ENCODE peak calls at places on chromosomes 16 and 17, in four cellular contexts. One of them, this sample, is unnamed.

GRCh38 chr16:68275611-68276191 is 11.4 kb downstream of the SLC7A6 start:
- DNase-seq in T follicular helper cell: peak; percentile 37
- DNase-seq in T-helper 9 cell: peak; percentile 33
- DNase-seq in stimulated activated CD8-positive, alpha-beta memory T cell treated with anti-CD3 and anti-CD28 coated beads, Interleukin-15, amount 100 ng/mL, for 1 hour: no peak
- DNase-seq in this sample: peak; percentile 35

GRCh38 chr16:74817851-74818250 is 43.2 kb upstream of the FA2H start:
- DNase-seq in T follicular helper cell: no peak
- DNase-seq in T-helper 9 cell: no peak
- DNase-seq in stimulated activated CD8-positive, alpha-beta memory T cell treated with anti-CD3 and anti-CD28 coated beads, Interleukin-15, amount 100 ng/mL, for 1 hour: no peak
- DNase-seq in this sample: no peak

GRCh38 chr17:42979511-42980273 is at the start of gene PTGES3L:
- DNase-seq in T follicular helper cell: no peak
- DNase-seq in T-helper 9 cell: no peak
- DNase-seq in stimulated activated CD8-positive, alpha-beta memory T cell treated with anti-CD3 and anti-CD28 coated beads, Interleukin-15, amount 100 ng/mL, for 1 hour: no peak
- DNase-seq in this sample: no peak

GRCh38 chr17:68868708-68869107 is 86.5 kb downstream of the ABCA8 start:
- DNase-seq in T follicular helper cell: no peak
- DNase-seq in T-helper 9 cell: no peak
- DNase-seq in stimulated activated CD8-positive, alpha-beta memory T cell treated with anti-CD3 and anti-CD28 coated beads, Interleukin-15, amount 100 ng/mL, for 1 hour: no peak
- DNase-seq in this sample: no peak

GRCh38 chr17:46783031-46783593 is 35.4 kb downstream of the WNT3 start:
- DNase-seq in T follicular helper cell: no peak
- DNase-seq in T-helper 9 cell: no peak
- DNase-seq in stimulated activated CD8-positive, alpha-beta memory T cell treated with anti-CD3 and anti-CD28 coated beads, Interleukin-15, amount 100 ng/mL, for 1 hour: no peak
- DNase-seq in this sample: no peak

GRCh38 chr17:43849116-43849515 is 2.1 kb downstream of the CD300LG start:
- DNase-seq in T follicular helper cell: no peak
- DNase-seq in T-helper 9 cell: no peak
- DNase-seq in stimulated activated CD8-positive, alpha-beta memory T cell treated with anti-CD3 and anti-CD28 coated beads, Interleukin-15, amount 100 ng/mL, for 1 hour: no peak
- DNase-seq in this sample: no peak

GRCh38 chr16:11609474-11610120 is 22.9 kb upstream of the LITAF start:
- DNase-seq in T follicular helper cell: no peak
- DNase-seq in T-helper 9 cell: no peak
- DNase-seq in stimulated activated CD8-positive, alpha-beta memory T cell treated with anti-CD3 and anti-CD28 coated beads, Interleukin-15, amount 100 ng/mL, for 1 hour: no peak
- DNase-seq in this sample: no peak

GRCh38 chr16:30941600-30942420 is 7.1 kb upstream of the ORAI3 start:
- DNase-seq in T follicular helper cell: peak; percentile 30
- DNase-seq in T-helper 9 cell: peak; percentile 50
- DNase-seq in stimulated activated CD8-positive, alpha-beta memory T cell treated with anti-CD3 and anti-CD28 coated beads, Interleukin-15, amount 100 ng/mL, for 1 hour: peak; percentile 31
- DNase-seq in this sample: peak; percentile 43

GRCh38 chr16:64365448-64365858 is 756.4 kb downstream of the CDH11 start:
- DNase-seq in T follicular helper cell: no peak
- DNase-seq in T-helper 9 cell: no peak
- DNase-seq in stimulated activated CD8-positive, alpha-beta memory T cell treated with anti-CD3 and anti-CD28 coated beads, Interleukin-15, amount 100 ng/mL, for 1 hour: no peak
- DNase-seq in this sample: no peak

GRCh38 chr16:53785044-53785443 is 81.1 kb downstream of the FTO start:
- DNase-seq in T follicular helper cell: no peak
- DNase-seq in T-helper 9 cell: no peak
- DNase-seq in stimulated activated CD8-positive, alpha-beta memory T cell treated with anti-CD3 and anti-CD28 coated beads, Interleukin-15, amount 100 ng/mL, for 1 hour: no peak
- DNase-seq in this sample: no peak

GRCh38 chr17:70552230-70552981 is 383.1 kb downstream of the KCNJ2 start:
- DNase-seq in T follicular helper cell: no peak
- DNase-seq in T-helper 9 cell: no peak
- DNase-seq in stimulated activated CD8-positive, alpha-beta memory T cell treated with anti-CD3 and anti-CD28 coated beads, Interleukin-15, amount 100 ng/mL, for 1 hour: no peak
- DNase-seq in this sample: no peak

GRCh38 chr17:3877220-3877619 is 15.6 kb downstream of the CAMKK1 start:
- DNase-seq in T follicular helper cell: no peak
- DNase-seq in T-helper 9 cell: no peak
- DNase-seq in stimulated activated CD8-positive, alpha-beta memory T cell treated with anti-CD3 and anti-CD28 coated beads, Interleukin-15, amount 100 ng/mL, for 1 hour: no peak
- DNase-seq in this sample: no peak

GRCh38 chr16:67445126-67445426 is 14.2 kb downstream of the HSD11B2 start:
- DNase-seq in T follicular helper cell: no peak
- DNase-seq in T-helper 9 cell: no peak
- DNase-seq in stimulated activated CD8-positive, alpha-beta memory T cell treated with anti-CD3 and anti-CD28 coated beads, Interleukin-15, amount 100 ng/mL, for 1 hour: no peak
- DNase-seq in this sample: no peak

GRCh38 chr17:64411999-64412771 is 21.5 kb upstream of the PECAM1 start:
- DNase-seq in T follicular helper cell: no peak
- DNase-seq in T-helper 9 cell: no peak
- DNase-seq in stimulated activated CD8-positive, alpha-beta memory T cell treated with anti-CD3 and anti-CD28 coated beads, Interleukin-15, amount 100 ng/mL, for 1 hour: no peak
- DNase-seq in this sample: no peak

GRCh38 chr17:27572665-27573064 is 58.3 kb upstream of the LGALS9 start:
- DNase-seq in T follicular helper cell: no peak
- DNase-seq in T-helper 9 cell: no peak
- DNase-seq in stimulated activated CD8-positive, alpha-beta memory T cell treated with anti-CD3 and anti-CD28 coated beads, Interleukin-15, amount 100 ng/mL, for 1 hour: no peak
- DNase-seq in this sample: no peak

GRCh38 chr16:68640972-68641371 is 4.1 kb upstream of the CDH3 start:
- DNase-seq in T follicular helper cell: no peak
- DNase-seq in T-helper 9 cell: no peak
- DNase-seq in stimulated activated CD8-positive, alpha-beta memory T cell treated with anti-CD3 and anti-CD28 coated beads, Interleukin-15, amount 100 ng/mL, for 1 hour: no peak
- DNase-seq in this sample: no peak

GRCh38 chr16:5015351-5015750 is 18.4 kb downstream of the NAGPA start:
- DNase-seq in T follicular helper cell: no peak
- DNase-seq in T-helper 9 cell: no peak
- DNase-seq in stimulated activated CD8-positive, alpha-beta memory T cell treated with anti-CD3 and anti-CD28 coated beads, Interleukin-15, amount 100 ng/mL, for 1 hour: no peak
- DNase-seq in this sample: no peak

GRCh38 chr16:87271256-87271655 is 45.9 kb downstream of the C16orf95 start:
- DNase-seq in T follicular helper cell: no peak
- DNase-seq in T-helper 9 cell: no peak
- DNase-seq in stimulated activated CD8-positive, alpha-beta memory T cell treated with anti-CD3 and anti-CD28 coated beads, Interleukin-15, amount 100 ng/mL, for 1 hour: no peak
- DNase-seq in this sample: no peak

GRCh38 chr17:62109378-62109902 is 44.4 kb upstream of the MED13 start:
- DNase-seq in T follicular helper cell: peak; percentile 18
- DNase-seq in T-helper 9 cell: no peak
- DNase-seq in stimulated activated CD8-positive, alpha-beta memory T cell treated with anti-CD3 and anti-CD28 coated beads, Interleukin-15, amount 100 ng/mL, for 1 hour: peak; percentile 2
- DNase-seq in this sample: peak; percentile 8

This sample was measured in T-helper 17 cell.